ENCODE peak calls at places on chromosome 6, in six cellular contexts. O is body of pancreas, M is heart left ventricle, F is HCT116, X is A549, R is Peyer's patch. E is an unnamed sample.

GRCh38 chr6:50816115-50816675 is 2.5 kb upstream of the TFAP2B start:
- DNase-seq in O (peak; percentile 76), X (peak; percentile 16), R (peak; percentile 64), F (peak; percentile 34), M (peak; percentile 62), E (peak; percentile 29)

GRCh38 chr6:43263314-43264178 is 20.3 kb downstream of the TTBK1 start:
- DNase-seq in F (peak; percentile 51), X (peak; percentile 86), M (peak; percentile 80), O (peak; percentile 87), R (peak; percentile 89), E (peak; percentile 19)

GRCh38 chr6:25217275-25217674 is 61.9 kb upstream of the CARMIL1 start:
- DNase-seq in O (no peak), M (no peak), R (no peak), X (no peak), F (no peak), E (no peak)

GRCh38 chr6:32868257-32868788 is 14.3 kb downstream of the PSMB9 start:
- DNase-seq in O (peak; percentile 86), X (peak; percentile 20), M (peak; percentile 85), F (peak; percentile 63), R (peak; percentile 81), E (peak; percentile 46)

GRCh38 chr6:111686249-111686997 is 80.7 kb upstream of the TRAF3IP2 start:
- DNase-seq in R (no peak), F (no peak), X (no peak), O (no peak), M (peak; percentile 41), E (no peak)

GRCh38 chr6:120077489-120077888 is 727.9 kb upstream of the MAN1A1 start:
- DNase-seq in M (no peak), F (peak; percentile 23), R (no peak), X (no peak), O (no peak), E (no peak)

GRCh38 chr6:81909981-81910910 is 157.8 kb upstream of the TENT5A start:
- DNase-seq in F (no peak), O (no peak), R (no peak), M (no peak), X (no peak), E (no peak)

GRCh38 chr6:108732101-108732870 is 115.9 kb upstream of the ARMC2 start:
- DNase-seq in F (peak; percentile 85), R (peak; percentile 79), O (no peak), M (no peak), X (no peak), E (no peak)

GRCh38 chr6:116557863-116558262 is 4.3 kb downstream of the CALHM4 start:
- DNase-seq in X (peak; percentile 43), O (no peak), R (no peak), F (peak; percentile 66), M (peak; percentile 33), E (no peak)

GRCh38 chr6:127869772-127870404 is 31.0 kb downstream of the THEMIS start:
- DNase-seq in O (no peak), R (no peak), F (no peak), M (no peak), X (no peak), E (no peak)

GRCh38 chr6:78231002-78231401 is 578.2 kb downstream of the MEI4 start:
- DNase-seq in M (no peak), R (no peak), F (no peak), O (no peak), X (no peak), E (no peak)

GRCh38 chr6:455006-455585 is 63.5 kb downstream of the IRF4 start:
- DNase-seq in X (no peak), R (no peak), M (no peak), O (no peak), F (no peak), E (no peak)

GRCh38 chr6:166989427-166990034 is 9.7 kb upstream of the CEP43 start:
- DNase-seq in X (no peak), R (no peak), M (no peak), F (no peak), O (no peak), E (no peak)

GRCh38 chr6:125300992-125301434 is 754 bp downstream of the HDDC2 start:
- DNase-seq in R (no peak), X (no peak), F (no peak), M (no peak), O (no peak), E (no peak)

GRCh38 chr6:89281779-89282246 is 33.3 kb downstream of the GABRR2 start:
- DNase-seq in O (peak; percentile 23), R (no peak), F (peak; percentile 66), M (no peak), X (peak; percentile 58), E (no peak)

GRCh38 chr6:84514089-84514971 is 250.1 kb downstream of the TBX18 start:
- DNase-seq in R (no peak), F (no peak), X (no peak), O (no peak), M (no peak), E (no peak)

GRCh38 chr6:84512396-84512795 is 252.0 kb downstream of the TBX18 start:
- DNase-seq in O (no peak), M (no peak), F (no peak), X (no peak), R (no peak), E (no peak)

GRCh38 chr6:84516151-84516550 is 248.2 kb downstream of the TBX18 start:
- DNase-seq in X (no peak), F (no peak), R (no peak), M (no peak), O (no peak), E (no peak)

GRCh38 chr6:84511929-84512328 is 252.5 kb downstream of the TBX18 start:
- DNase-seq in R (no peak), X (no peak), M (no peak), F (no peak), O (no peak), E (no peak)

DNA sequence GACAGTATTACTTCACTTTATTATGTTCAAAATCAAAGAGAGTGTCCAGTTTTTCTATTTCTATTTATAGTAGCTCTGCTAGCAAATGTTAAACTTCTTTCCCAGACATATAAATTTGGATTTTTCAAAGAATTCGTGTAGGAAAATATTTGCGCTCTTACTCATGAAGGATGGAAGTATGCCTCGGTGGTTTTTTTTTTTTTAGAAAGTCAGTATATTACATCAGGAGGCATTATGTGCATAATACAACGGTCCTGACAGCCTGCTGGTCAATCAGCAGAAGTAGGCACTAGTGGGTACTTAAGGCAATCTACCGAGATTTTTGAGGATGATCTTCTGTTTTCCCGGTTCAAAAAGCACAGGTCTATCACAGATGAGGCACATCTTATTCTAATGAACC is 249.3 kb downstream of the TBX18 start:
- DNase-seq in O (no peak), R (no peak), M (no peak), X (no peak), F (no peak), E (no peak)
- TF ChIP-seq CTCF in O (no peak), R (no peak), M (no peak), X (no peak), F (no peak), E (no peak)

GRCh38 chr6:53349209-53349693 is 501 bp upstream of the ELOVL5 start:
- DNase-seq in M (no peak), R (no peak), F (no peak), X (no peak), O (no peak), E (no peak)
- TF ChIP-seq POLR2A in M (no peak), R (no peak), F (no peak), X (no peak), O (no peak), E (no peak)

GRCh38 chr6:39449022-39449421 is 126.5 kb upstream of the KCNK16 start:
- DNase-seq in X (no peak), R (no peak), O (no peak), M (no peak), F (no peak), E (no peak)
- TF ChIP-seq CTCF in X (no peak), R (no peak), O (no peak), M (no peak), F (no peak), E (no peak)

GRCh38 chr6:85483861-85484260 is 34.0 kb downstream of the NT5E start:
- DNase-seq in R (no peak), F (no peak), M (no peak), O (no peak), X (no peak), E (no peak)

GRCh38 chr6:85484941-85485340 is 35.1 kb downstream of the NT5E start:
- DNase-seq in X (no peak), F (no peak), M (no peak), O (peak; percentile 47), R (no peak), E (no peak)

GRCh38 chr6:85479221-85479620 is 29.3 kb downstream of the NT5E start:
- DNase-seq in M (no peak), R (no peak), X (no peak), O (no peak), F (no peak), E (no peak)

GRCh38 chr6:85483041-85483700 is 33.3 kb downstream of the NT5E start:
- DNase-seq in F (no peak), X (peak; percentile 37), O (peak; percentile 87), R (peak; percentile 85), M (peak; percentile 66), E (peak; percentile 50)

GRCh38 chr6:85482206-85483040 is 32.5 kb downstream of the NT5E start:
- DNase-seq in R (no peak), M (no peak), X (no peak), F (no peak), O (no peak), E (no peak)
- TF ChIP-seq POLR2A in R (no peak), M (no peak), X (no peak), F (no peak), O (no peak), E (no peak)

DNA sequence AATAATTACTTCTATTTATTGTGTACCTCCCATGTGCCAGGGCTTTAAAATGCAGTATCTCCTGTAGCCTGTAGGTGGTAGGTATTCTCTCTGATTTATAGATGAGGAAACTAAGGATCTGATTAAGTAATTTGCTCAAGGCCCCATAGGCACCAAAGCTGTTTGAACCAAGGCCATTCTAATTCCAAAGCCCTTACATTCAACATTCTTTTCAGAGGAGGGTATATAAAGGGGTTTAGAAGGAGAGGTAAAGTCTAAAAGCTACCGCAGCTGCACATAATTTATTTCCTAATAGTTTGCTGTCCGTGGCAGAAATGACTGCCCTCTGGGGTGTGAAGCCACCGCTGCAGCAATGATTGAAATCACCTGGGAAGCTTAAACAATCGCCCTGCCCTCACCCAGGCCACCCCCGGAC is 95.0 kb upstream of the FAM8A1 start:
- DNase-seq in X (peak; percentile 5), F (peak; percentile 27), M (no peak), R (no peak), O (no peak), E (no peak)
- TF ChIP-seq CTCF in X (no peak), F (peak; percentile 64), M (no peak), R (peak; percentile 44), O (peak; percentile 4), E (peak; percentile 7)

E was measured in gastrocnemius medialis.